ENCODE peak calls at places on chromosomes 7 and 10, in six cellular contexts. Z, D, I, M, N and C are unnamed samples.

GRCh38 chr7:157596471-157596870 is 259.7 kb downstream of the DNAJB6 start:
- DNase-seq in Z (no peak), D (no peak), I (no peak), M (no peak), N (no peak), C (no peak)

GRCh38 chr7:99365318-99366141 is 9.0 kb upstream of the ARPC1B start:
- DNase-seq in Z (peak; percentile 55), D (no peak), I (peak; percentile 54), M (no peak), N (no peak), C (peak; percentile 71)

GRCh38 chr7:103810112-103810744 is 179.2 kb downstream of the RELN start:
- DNase-seq in Z (no peak), D (no peak), I (no peak), M (no peak), N (no peak), C (no peak)

GRCh38 chr7:18508441-18509427 is 13.2 kb downstream of the HDAC9 start:
- DNase-seq in Z (no peak), D (peak; percentile 97), I (no peak), M (peak; percentile 96), N (peak; percentile 96), C (peak; percentile 23)

GRCh38 chr10:123154943-123155505 is 822 bp downstream of the BUB3 start:
- DNase-seq in Z (no peak), D (no peak), I (peak; percentile 65), M (peak; percentile 69), N (peak; percentile 42), C (peak; percentile 65)

GRCh38 chr10:112852308-112852707 is 97.7 kb upstream of the TCF7L2 start:
- DNase-seq in Z (no peak), D (no peak), I (peak; percentile 23), M (no peak), N (no peak), C (no peak)

GRCh38 chr7:79593819-79594218 is 140.4 kb upstream of the MAGI2 start:
- DNase-seq in Z (no peak), D (no peak), I (no peak), M (no peak), N (peak; percentile 52), C (no peak)

GRCh38 chr7:41010418-41010817 is 692.5 kb downstream of the INHBA start:
- DNase-seq in Z (no peak), D (no peak), I (no peak), M (no peak), N (peak; percentile 49), C (no peak)

GRCh38 chr10:6214612-6215011 is 11.9 kb downstream of the PFKFB3 start:
- DNase-seq in Z (no peak), D (no peak), I (no peak), M (no peak), N (no peak), C (no peak)

GRCh38 chr7:106484562-106484961 is 176.4 kb downstream of the CCDC71L start:
- DNase-seq in Z (no peak), D (no peak), I (no peak), M (no peak), N (peak; percentile 55), C (no peak)

GRCh38 chr10:34764347-34764991 is 50.6 kb downstream of the PARD3 start:
- DNase-seq in Z (no peak), D (no peak), I (no peak), M (no peak), N (no peak), C (no peak)

GRCh38 chr10:71746344-71747037 is 26.8 kb downstream of the VSIR start:
- DNase-seq in Z (peak; percentile 62), D (no peak), I (peak; percentile 72), M (no peak), N (peak; percentile 19), C (peak; percentile 56)

GRCh38 chr7:43721193-43721806 is 8.0 kb downstream of the COA1 start:
- DNase-seq in Z (peak; percentile 76), D (peak; percentile 11), I (no peak), M (peak; percentile 70), N (peak; percentile 81), C (no peak)

GRCh38 chr7:128810473-128810872 is 18.7 kb downstream of the CCDC136 start:
- DNase-seq in Z (no peak), D (no peak), I (no peak), M (no peak), N (no peak), C (no peak)

GRCh38 chr10:21402606-21403083 is 122.8 kb downstream of the SKIDA1 start:
- DNase-seq in Z (no peak), D (no peak), I (no peak), M (peak; percentile 48), N (peak; percentile 70), C (no peak)

GRCh38 chr7:151247016-151247580 is 1.4 kb downstream of the SMARCD3 start:
- DNase-seq in Z (no peak), D (no peak), I (no peak), M (peak; percentile 27), N (no peak), C (no peak)

GRCh38 chr10:49296826-49297225 is 2.1 kb upstream of the C10orf71 start:
- DNase-seq in Z (no peak), D (no peak), I (no peak), M (no peak), N (no peak), C (no peak)